ENCODE peak calls at places on chromosomes 11 and 22, in four cellular contexts. I, K, A and S are unnamed samples. For H3K4me1, the result is how much of the 10 kb centered on the place peaks cover.

GRCh38 chr11:114377612-114378267 is 22.6 kb downstream of the C11orf71 start:
- DNase-seq in K (no peak), A (no peak), I (no peak), S (no peak)

GRCh38 chr22:43861529-43861928 is 784 bp downstream of the SULT4A1 start:
- DNase-seq in I (no peak), A (no peak), K (peak), S (no peak)

GRCh38 chr11:79440451-79441158 is at the start of gene TENM4:
- DNase-seq in A (peak), I (peak), K (peak), S (peak)

GRCh38 chr11:13956988-13957387 is 5.5 kb upstream of the SPON1 start:
- DNase-seq in K (no peak), I (no peak), A (no peak), S (no peak)

GRCh38 chr22:30435674-30436126 is 10.1 kb downstream of the MTFP1 start:
- DNase-seq in I (no peak), K (no peak), A (no peak), S (no peak)

GRCh38 chr11:89416961-89417360 is 74.2 kb downstream of the NOX4 start:
- DNase-seq in A (no peak), K (no peak), I (no peak), S (no peak)

GRCh38 chr11:120212926-120213325 is 2.1 kb downstream of the OAF start:
- DNase-seq in K (no peak), A (peak), I (no peak), S (no peak)

GRCh38 chr22:27697888-27698287 is 103.7 kb downstream of the MN1 start:
- DNase-seq in A (no peak), I (no peak), K (no peak), S (no peak)

GRCh38 chr11:100930185-100930778 is 199.3 kb downstream of the PGR start:
- DNase-seq in A (peak), K (no peak), I (no peak), S (no peak)

GRCh38 chr11:9076046-9076445 is 15.4 kb downstream of the SCUBE2 start:
- DNase-seq in I (no peak), A (no peak), K (no peak), S (no peak)

GRCh38 chr11:116692318-116693106 is 80.3 kb downstream of the BUD13 start:
- DNase-seq in I (no peak), A (no peak), K (no peak), S (no peak)

GRCh38 chr11:119474682-119475596 is 52.0 kb upstream of the THY1 start:
- DNase-seq in A (peak), K (no peak), I (no peak), S (peak)

GRCh38 chr11:2774173-2775082 is 74.6 kb upstream of the KCNQ1OT1 start:
- DNase-seq in I (peak), K (no peak), A (no peak), S (peak)

GRCh38 chr11:118051136-118051610 is 25.7 kb upstream of the TMPRSS4 start:
- DNase-seq in I (no peak), K (no peak), A (no peak), S (no peak)

GRCh38 chr22:21832291-21833290 is 34.9 kb downstream of the MAPK1 start:
- DNase-seq in I (no peak), A (peak), K (no peak), S (no peak)

GRCh38 chr11:70848243-70848750 is 404.1 kb downstream of the SHANK2 start:
- DNase-seq in A (no peak), K (no peak), I (no peak), S (no peak)

GRCh38 chr11:69131644-69132300 is 24.0 kb upstream of the SMIM38 start:
- DNase-seq in I (peak), A (peak), K (peak), S (peak)

GRCh38 chr11:9208726-9209501 is 56.2 kb downstream of the DENND5A start:
- DNase-seq in I (no peak), A (peak), K (no peak), S (no peak)

GRCh38 chr11:116073854-116074837 is 569.9 kb upstream of the CADM1 start:
- DNase-seq in I (no peak), K (no peak), A (peak), S (no peak)

GRCh38 chr11:86577663-86578636 is 94.5 kb downstream of the ME3 start:
- DNase-seq in A (no peak), I (no peak), K (no peak), S (peak)

GRCh38 chr11:45102810-45103621 is 43.4 kb upstream of the PRDM11 start:
- DNase-seq in K (no peak), I (peak), A (peak), S (peak)

GRCh38 chr11:63779044-63779443 is 10.5 kb upstream of the ZFTA start:
- DNase-seq in K (no peak), I (no peak), A (no peak), S (no peak)

GRCh38 chr22:29994941-29995340 is 85.3 kb upstream of the HORMAD2 start:
- DNase-seq in K (no peak), I (no peak), A (no peak), S (no peak)

GRCh38 chr11:86955674-86956522 is 703 bp upstream of the FZD4 start:
- DNase-seq in I (peak), A (peak), K (peak), S (peak)

GRCh38 chr22:28958611-28959010 is 75.2 kb downstream of the ZNRF3 start:
- DNase-seq in I (no peak), A (no peak), K (no peak), S (no peak)

GRCh38 chr11:70226967-70227366 is 23.9 kb downstream of the FADD start:
- DNase-seq in A (peak), K (no peak), I (no peak), S (no peak)

GRCh38 chr11:120068114-120068573 is 69.8 kb downstream of the TRIM29 start:
- DNase-seq in K (no peak), A (no peak), I (no peak), S (no peak)

GRCh38 chr22:26501996-26502395 is 10.3 kb downstream of the TFIP11 start:
- DNase-seq in I (no peak), K (no peak), A (no peak), S (no peak)
- H3K4me1 ChIP-seq in I (under half), K (under half), A (under half), S (under half)

DNA sequence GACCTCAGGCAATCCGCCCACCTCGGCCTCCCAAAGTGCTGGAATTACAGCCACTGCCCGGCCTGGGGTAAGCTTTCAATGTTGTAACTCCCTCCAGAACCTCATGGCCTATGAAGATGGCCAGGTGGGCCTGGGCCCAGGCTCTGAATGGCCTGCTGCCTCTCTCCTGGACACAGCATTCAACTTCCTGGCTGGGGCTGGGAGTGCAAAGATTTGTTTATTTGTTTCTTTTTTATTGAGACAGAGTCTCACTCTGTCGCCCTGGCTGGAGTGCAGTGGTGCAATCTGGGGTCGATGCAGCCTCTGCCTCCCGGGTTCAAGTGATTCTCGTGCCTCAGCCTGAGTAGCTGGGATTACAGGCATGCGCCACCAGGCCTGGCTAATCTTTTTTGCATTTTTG is 513 bp upstream of the TSGA10IP start:
- DNase-seq in A (no peak), K (no peak), I (no peak), S (no peak)
- H3K4me1 ChIP-seq in A (under half), K (under half), I (under half), S (under half)

GRCh38 chr22:39530692-39531331 is 1.7 kb downstream of the RPS19BP1 start:
- DNase-seq in I (no peak), K (no peak), A (peak), S (no peak)
- H3K4me1 ChIP-seq in I (under half), K (under half), A (under half), S (half or more)

GRCh38 chr11:67400942-67401494 is 640 bp downstream of the PPP1CA start:
- DNase-seq in I (no peak), K (no peak), A (no peak), S (no peak)
- H3K4me1 ChIP-seq in I (under half), K (under half), A (under half), S (under half)